ENCODE peak calls at places on chromosomes 7 and 10, in seven cellular contexts. P is WTC11; V is upper lobe of right lung; X is GM12865; N is activated B cell treated with CpG ODN at 0.5 μM for 24 hours; C is RWPE1; U is CD8-positive, alpha-beta T cell. Q is an unnamed sample.

GRCh38 chr10:91049961-91050360 is 129.1 kb upstream of the ANKRD1 start:
- DNase-seq in V (no peak), N (no peak), P (no peak), X (no peak), U (no peak), C (no peak), Q (no peak)

GRCh38 chr7:151125835-151126481 is 39.7 kb downstream of the AGAP3 start:
- DNase-seq in V (no peak), U (peak), N (no peak), C (no peak), X (no peak), P (no peak), Q (no peak)

GRCh38 chr10:72328829-72329204 is 25.9 kb downstream of the DNAJB12 start:
- DNase-seq in C (no peak), X (peak), V (no peak), P (no peak), U (no peak), N (no peak), Q (no peak)

GRCh38 chr7:116582164-116582732 is 57.4 kb downstream of the CAV1 start:
- DNase-seq in C (peak), N (no peak), V (no peak), X (no peak), U (no peak), P (no peak), Q (no peak)

GRCh38 chr10:12418725-12419278 is 69.5 kb downstream of the CAMK1D start:
- DNase-seq in U (no peak), V (peak), N (no peak), P (no peak), X (no peak), C (peak), Q (no peak)

GRCh38 chr10:117373848-117374505 is 1.3 kb downstream of the PDZD8 start:
- DNase-seq in U (peak), V (peak), P (no peak), N (no peak), X (peak), C (peak), Q (peak)

GRCh38 chr10:59808896-59809643 is 55.8 kb upstream of the MRLN start:
- DNase-seq in U (peak), P (peak), N (peak), V (peak), X (peak), C (peak), Q (peak)

GRCh38 chr7:73667344-73668102 is at the start of gene VPS37D:
- DNase-seq in V (peak), U (peak), X (peak), P (peak), N (peak), C (peak), Q (peak)

GRCh38 chr7:25014735-25015134 is 34.8 kb upstream of the OSBPL3 start:
- DNase-seq in C (peak), P (no peak), N (no peak), V (no peak), U (no peak), X (no peak), Q (no peak)

GRCh38 chr7:17770710-17771375 is 169.5 kb downstream of the SNX13 start:
- DNase-seq in U (no peak), P (no peak), C (no peak), X (no peak), N (no peak), V (no peak), Q (no peak)

GRCh38 chr10:19713800-19714525 is 102.3 kb upstream of the PLXDC2 start:
- DNase-seq in V (no peak), U (no peak), P (peak), C (no peak), X (no peak), N (no peak), Q (no peak)

GRCh38 chr7:1127001-1127400 is 33.0 kb downstream of the ZFAND2A start:
- DNase-seq in U (no peak), X (no peak), C (no peak), N (no peak), P (no peak), V (peak), Q (no peak)

DNA sequence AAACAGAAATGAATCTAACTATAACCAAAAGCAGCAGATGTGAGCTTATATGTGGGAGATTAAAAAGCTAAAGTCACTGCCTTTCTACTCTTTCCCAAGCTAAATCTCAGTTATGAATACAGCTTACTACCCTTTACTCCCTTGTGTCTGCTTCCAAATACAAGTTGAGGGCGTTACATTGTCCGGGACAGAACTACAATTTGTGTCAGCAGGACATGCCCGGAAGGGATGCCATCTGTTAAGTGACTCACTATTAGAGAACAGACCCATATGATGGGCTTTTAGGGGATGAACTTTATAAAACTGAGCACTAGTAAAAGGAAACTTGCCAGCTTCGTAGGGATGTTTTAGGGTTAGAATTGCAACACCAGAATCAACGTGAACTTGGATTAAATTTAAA is 299.7 kb upstream of the CSTF2T start:
- DNase-seq in N (no peak), X (no peak), C (no peak), V (no peak), U (no peak), P (no peak), Q (no peak)
- TF ChIP-seq CTCF in N (no peak), X (no peak), C (no peak), V (no peak), U (no peak), P (no peak), Q (no peak)

GRCh38 chr7:99312316-99313203 is 13.1 kb upstream of the ARPC1A start:
- DNase-seq in V (no peak), P (peak), N (peak), C (peak), X (peak), U (peak), Q (peak)

GRCh38 chr7:99311702-99312101 is 14.0 kb upstream of the ARPC1A start:
- DNase-seq in P (no peak), X (no peak), V (no peak), C (no peak), U (no peak), N (no peak), Q (no peak)

GRCh38 chr7:99314504-99314903 is 11.2 kb upstream of the ARPC1A start:
- DNase-seq in X (peak), U (no peak), N (no peak), C (peak), P (no peak), V (no peak), Q (no peak)

GRCh38 chr7:99310004-99310403 is 15.7 kb upstream of the ARPC1A start:
- DNase-seq in N (no peak), V (no peak), U (no peak), P (no peak), C (no peak), X (no peak), Q (no peak)

DNA sequence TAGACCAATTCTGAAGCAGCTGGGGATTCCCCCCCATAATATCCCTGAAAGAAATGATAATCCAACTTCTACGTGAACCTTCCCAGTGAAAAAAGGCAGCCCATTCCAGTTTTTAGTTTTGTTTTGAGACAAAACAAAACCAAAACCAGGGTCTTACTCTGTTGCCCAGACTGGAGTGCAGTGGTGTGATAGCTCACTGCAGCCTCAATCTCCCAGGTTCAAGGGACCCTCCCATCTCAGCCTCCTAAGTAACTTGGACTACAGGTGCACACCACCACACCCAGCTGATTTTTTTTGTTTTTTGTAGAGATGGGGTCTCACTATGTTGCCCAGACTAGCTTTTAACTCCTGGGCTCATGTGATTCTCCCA is 12.5 kb upstream of the ARPC1A start:
- DNase-seq in X (peak), N (no peak), P (no peak), U (no peak), V (no peak), C (no peak), Q (no peak)
- TF ChIP-seq CTCF in X (no peak), N (no peak), P (peak), U (no peak), V (no peak), C (peak), Q (peak)

DNA sequence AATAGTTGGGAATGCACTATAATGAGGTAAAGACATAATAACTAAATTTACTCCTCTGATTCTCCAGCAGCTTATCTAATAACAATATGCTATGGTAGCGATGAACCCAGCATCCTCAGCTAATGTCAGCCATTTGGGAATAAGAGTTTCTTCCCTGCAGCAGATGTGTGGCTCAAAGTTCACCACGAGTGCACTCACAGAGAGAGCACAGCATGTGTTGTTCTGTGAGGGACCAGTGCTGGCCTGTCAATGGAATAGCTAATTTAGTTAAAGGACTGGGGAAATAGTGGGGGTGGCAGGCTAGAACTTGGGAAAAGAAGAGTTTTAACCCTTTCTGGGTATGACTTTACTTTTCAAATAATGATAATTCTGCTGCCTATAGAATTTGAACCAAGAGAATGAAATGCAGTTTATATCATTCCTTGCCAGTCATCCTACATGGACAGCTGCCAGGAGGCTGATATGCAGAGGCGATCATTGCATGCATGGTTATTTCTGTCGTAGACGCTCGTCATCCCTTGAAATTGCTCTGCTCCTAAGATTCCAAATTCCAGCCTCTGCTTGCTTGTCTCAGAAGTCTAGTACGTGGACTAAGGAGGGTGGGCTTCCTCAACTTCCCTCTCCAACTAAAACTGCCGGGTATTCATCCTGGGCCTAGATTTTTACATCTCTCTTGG is 355.6 kb downstream of the RNLS start:
- DNase-seq in X (no peak), N (no peak), V (no peak), C (no peak), P (no peak), U (no peak), Q (no peak)
- TF ChIP-seq CTCF in X (no peak), N (no peak), V (no peak), C (no peak), P (no peak), U (no peak), Q (no peak)

GRCh38 chr10:26221571-26221970 is 5.0 kb downstream of the GAD2 start:
- DNase-seq in C (no peak), X (no peak), U (no peak), V (no peak), N (no peak), P (no peak), Q (no peak)
- TF ChIP-seq CTCF in C (no peak), X (no peak), U (no peak), V (no peak), N (no peak), P (no peak), Q (no peak)

GRCh38 chr10:11113156-11113555 is 95.5 kb downstream of the CELF2 start:
- DNase-seq in C (no peak), X (peak), U (peak), V (no peak), P (no peak), N (no peak), Q (no peak)
- TF ChIP-seq CTCF in C (no peak), X (peak), U (peak), V (peak), P (no peak), N (no peak), Q (peak)

GRCh38 chr7:141333459-141333858 is 217.8 kb upstream of the AGK start:
- DNase-seq in X (no peak), N (no peak), U (no peak), V (no peak), C (peak), P (peak), Q (no peak)
- TF ChIP-seq CTCF in X (no peak), N (no peak), U (no peak), V (no peak), C (no peak), P (no peak), Q (no peak)

GRCh38 chr7:3393862-3394261 is 92.8 kb downstream of the SDK1 start:
- DNase-seq in X (no peak), C (no peak), P (no peak), U (no peak), V (no peak), N (no peak), Q (no peak)
- TF ChIP-seq CTCF in X (no peak), C (no peak), P (no peak), U (no peak), V (no peak), N (no peak), Q (no peak)

GRCh38 chr10:89469517-89469916 is 55.1 kb downstream of the IFIT5 start:
- DNase-seq in X (no peak), V (no peak), U (no peak), N (no peak), C (no peak), P (no peak), Q (no peak)

GRCh38 chr10:89463846-89464537 is 49.6 kb downstream of the IFIT5 start:
- DNase-seq in U (no peak), X (no peak), P (no peak), C (no peak), N (no peak), V (no peak), Q (no peak)

GRCh38 chr10:89465196-89465595 is 50.8 kb downstream of the IFIT5 start:
- DNase-seq in N (no peak), C (no peak), U (no peak), V (no peak), X (no peak), P (no peak), Q (no peak)

GRCh38 chr10:89468625-89469024 is 54.3 kb downstream of the IFIT5 start:
- DNase-seq in N (no peak), P (no peak), C (no peak), U (no peak), X (no peak), V (no peak), Q (no peak)

GRCh38 chr10:89466599-89467035 is 52.2 kb downstream of the IFIT5 start:
- DNase-seq in N (no peak), U (no peak), V (no peak), C (peak), P (no peak), X (peak), Q (no peak)
- TF ChIP-seq CTCF in N (no peak), U (no peak), V (peak), C (peak), P (no peak), X (peak), Q (peak)